ENCODE peak calls at places on chromosome 9, in ten cellular contexts. R, U, K, F, D, M, O, I, G and L are unnamed samples.
A peak's percentile ranks its signal among the peaks of the same experiment; 100 is the strongest.

GRCh38 chr9:35237303-35237702 is 75.5 kb downstream of the UNC13B start:
- DNase-seq in R (no peak), U (no peak), K (no peak), F (peak; percentile 32), D (no peak), M (no peak), O (peak; percentile 49), I (no peak), G (peak; percentile 49), L (no peak)

GRCh38 chr9:126057461-126057860 is 269.2 kb upstream of the MVB12B start:
- DNase-seq in R (no peak), U (no peak), K (no peak), F (no peak), D (no peak), M (no peak), O (no peak), I (no peak), G (no peak), L (no peak)

GRCh38 chr9:19875291-19875910 is 86.6 kb upstream of the SLC24A2 start:
- DNase-seq in R (no peak), U (no peak), K (no peak), F (no peak), D (no peak), M (no peak), O (no peak), I (no peak), G (no peak), L (no peak)

GRCh38 chr9:32136700-32137339 is 247.6 kb upstream of the ACO1 start:
- DNase-seq in R (peak; percentile 60), U (no peak), K (no peak), F (no peak), D (no peak), M (no peak), O (peak; percentile 57), I (peak; percentile 47), G (no peak), L (no peak)

GRCh38 chr9:122058051-122058450 is 35.1 kb downstream of the TTLL11 start:
- DNase-seq in R (no peak), U (no peak), K (no peak), F (no peak), D (no peak), M (no peak), O (no peak), I (no peak), G (no peak), L (no peak)

GRCh38 chr9:123834907-123835562 is 94.9 kb downstream of the DENND1A start:
- DNase-seq in R (peak; percentile 43), U (peak; percentile 29), K (no peak), F (no peak), D (no peak), M (no peak), O (no peak), I (peak; percentile 26), G (no peak), L (no peak)

GRCh38 chr9:125700791-125701190 is 6.2 kb downstream of the MAPKAP1 start:
- DNase-seq in R (peak; percentile 56), U (peak; percentile 10), K (no peak), F (no peak), D (no peak), M (no peak), O (peak; percentile 72), I (no peak), G (no peak), L (no peak)

GRCh38 chr9:116087751-116088194 is 65.8 kb upstream of the PAPPA start:
- DNase-seq in R (no peak), U (peak; percentile 85), K (no peak), F (no peak), D (no peak), M (no peak), O (no peak), I (no peak), G (no peak), L (no peak)

GRCh38 chr9:89917861-89918260 is 313.0 kb downstream of the GADD45G start:
- DNase-seq in R (no peak), U (no peak), K (no peak), F (no peak), D (no peak), M (no peak), O (no peak), I (no peak), G (no peak), L (no peak)

GRCh38 chr9:1977026-1977425 is 38.1 kb upstream of the SMARCA2 start:
- DNase-seq in R (no peak), U (no peak), K (no peak), F (no peak), D (no peak), M (no peak), O (no peak), I (no peak), G (no peak), L (no peak)

GRCh38 chr9:76912631-76913275 is 6.8 kb upstream of the PRUNE2 start:
- DNase-seq in R (no peak), U (peak; percentile 7), K (no peak), F (no peak), D (peak; percentile 7), M (no peak), O (no peak), I (no peak), G (no peak), L (no peak)

GRCh38 chr9:128360826-128361225 is 10.3 kb upstream of the URM1 start:
- DNase-seq in R (no peak), U (no peak), K (no peak), F (no peak), D (no peak), M (no peak), O (no peak), I (no peak), G (no peak), L (no peak)
- H3K27ac ChIP-seq in R (no peak overlapping the region), U (no peak overlapping the region), K (no peak overlapping the region), F (no peak overlapping the region), D (peak overlapping the region; percentile 24), M (no peak overlapping the region), O (no peak overlapping the region), I (no peak overlapping the region), G (peak overlapping the region; percentile 69), L (no peak overlapping the region)

GRCh38 chr9:95088421-95089161 is 228.9 kb downstream of the FANCC start:
- DNase-seq in R (no peak), U (no peak), K (no peak), F (no peak), D (no peak), M (no peak), O (no peak), I (peak; percentile 54), G (no peak), L (no peak)

GRCh38 chr9:95085036-95085770 is 232.3 kb downstream of the FANCC start:
- DNase-seq in R (no peak), U (no peak), K (no peak), F (peak; percentile 65), D (no peak), M (no peak), O (no peak), I (no peak), G (no peak), L (no peak)

GRCh38 chr9:95085861-95086563 is 231.5 kb downstream of the FANCC start:
- DNase-seq in R (no peak), U (no peak), K (no peak), F (peak; percentile 91), D (no peak), M (no peak), O (no peak), I (no peak), G (no peak), L (no peak)

GRCh38 chr9:95087659-95088242 is 229.8 kb downstream of the FANCC start:
- DNase-seq in R (peak; percentile 48), U (no peak), K (no peak), F (peak; percentile 67), D (no peak), M (no peak), O (no peak), I (no peak), G (peak; percentile 69), L (no peak)

DNA sequence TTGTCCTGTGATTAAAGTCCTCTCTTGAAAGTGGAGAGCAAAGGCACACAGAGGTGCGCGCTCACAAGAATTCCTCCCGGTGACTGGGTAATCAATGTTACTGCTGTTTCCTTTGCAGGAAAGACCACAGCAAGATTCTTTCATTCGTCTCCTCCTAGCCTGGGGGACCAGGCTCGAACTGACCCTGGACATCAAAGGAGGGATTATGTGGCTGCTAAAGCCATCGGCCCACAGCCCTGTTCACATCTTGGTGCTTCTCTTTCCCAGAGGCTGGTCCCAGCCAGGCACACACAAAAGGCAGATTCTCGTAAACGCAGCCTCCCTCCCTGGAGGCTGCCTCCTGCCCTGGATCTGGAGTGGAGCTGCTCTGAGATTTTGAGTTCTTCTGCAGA is 230.9 kb downstream of the FANCC start:
- DNase-seq in R (no peak), U (no peak), K (no peak), F (no peak), D (no peak), M (no peak), O (no peak), I (peak; percentile 69), G (no peak), L (no peak)
- H3K27ac ChIP-seq in R (no peak overlapping the region), U (no peak overlapping the region), K (peak overlapping the region; percentile 97), F (peak overlapping the region; percentile 73), D (no peak overlapping the region), M (peak overlapping the region; percentile 89), O (peak overlapping the region; percentile 76), I (no peak overlapping the region), G (no peak overlapping the region), L (peak overlapping the region; percentile 81)

GRCh38 chr9:136859821-136860269 is 6.3 kb downstream of the EDF1 start:
- DNase-seq in R (no peak), U (no peak), K (no peak), F (no peak), D (no peak), M (no peak), O (peak; percentile 42), I (no peak), G (peak; percentile 38), L (no peak)

GRCh38 chr9:136857606-136858412 is 5.7 kb downstream of the MAMDC4 start:
- DNase-seq in R (no peak), U (no peak), K (no peak), F (peak; percentile 69), D (no peak), M (no peak), O (peak; percentile 63), I (no peak), G (no peak), L (no peak)

GRCh38 chr9:136860529-136860928 is 5.6 kb downstream of the EDF1 start:
- DNase-seq in R (no peak), U (no peak), K (no peak), F (no peak), D (no peak), M (no peak), O (peak; percentile 38), I (no peak), G (peak; percentile 43), L (no peak)

GRCh38 chr9:136858452-136858843 is 6.3 kb downstream of the MAMDC4 start:
- DNase-seq in R (no peak), U (no peak), K (no peak), F (no peak), D (no peak), M (peak; percentile 15), O (no peak), I (no peak), G (no peak), L (no peak)

GRCh38 chr9:136858844-136859757 is 7.0 kb downstream of the MAMDC4 start:
- DNase-seq in R (no peak), U (peak; percentile 51), K (no peak), F (peak; percentile 95), D (no peak), M (peak; percentile 52), O (peak; percentile 39), I (no peak), G (peak; percentile 70), L (peak; percentile 50)
- H3K27ac ChIP-seq in R (no peak overlapping the region), U (peak overlapping the region; percentile 7), K (peak overlapping the region; percentile 34), F (peak overlapping the region; percentile 77), D (peak overlapping the region; percentile 44), M (peak overlapping the region; percentile 30), O (no peak overlapping the region), I (no peak overlapping the region), G (no peak overlapping the region), L (no peak overlapping the region)

GRCh38 chr9:130260816-130261765 is 4.5 kb upstream of the HMCN2 start:
- DNase-seq in R (no peak), U (no peak), K (no peak), F (no peak), D (no peak), M (no peak), O (peak; percentile 40), I (no peak), G (no peak), L (no peak)
- H3K27ac ChIP-seq in R (peak overlapping the region; percentile 55), U (no peak overlapping the region), K (no peak overlapping the region), F (no peak overlapping the region), D (no peak overlapping the region), M (no peak overlapping the region), O (no peak overlapping the region), I (no peak overlapping the region), G (no peak overlapping the region), L (no peak overlapping the region)